ENCODE peak calls at places on chromosomes 7 and 10, in nine cellular contexts. R is endothelial cell; Y is mammary epithelial cell; M is HuH-7; L is fibroblast of pulmonary artery; H is stimulated activated CD8-positive, alpha-beta memory T cell treated with anti-CD3 and anti-CD28 coated beads, Interleukin-15, amount 100 ng/mL, for 1 hour; X is amygdala; B is neuronal stem cell; C is Peyer's patch. J is an unnamed sample.

GRCh38 chr10:48363617-48364355 is 57.3 kb downstream of the MAPK8 start:
- DNase-seq in X (no peak), R (peak; percentile 22), M (peak; percentile 15), C (no peak), B (peak; percentile 14), H (no peak), L (peak; percentile 89), Y (peak; percentile 60), J (peak; percentile 80)

GRCh38 chr7:131507592-131508331 is 48.7 kb downstream of the PODXL start:
- DNase-seq in C (peak; percentile 91), L (peak; percentile 73), B (peak; percentile 51), M (peak; percentile 81), X (peak; percentile 45), H (peak; percentile 75), R (peak; percentile 82), Y (peak; percentile 52), J (peak; percentile 62)

GRCh38 chr7:139871276-139871675 is 42.2 kb downstream of the TBXAS1 start:
- DNase-seq in Y (no peak), H (no peak), X (no peak), B (no peak), M (no peak), L (peak; percentile 26), R (no peak), C (no peak), J (no peak)

GRCh38 chr7:22952306-22953011 is 61.5 kb downstream of the HYCC1 start:
- DNase-seq in L (no peak), B (peak; percentile 12), R (no peak), M (no peak), Y (no peak), X (no peak), H (no peak), C (no peak), J (no peak)

GRCh38 chr10:43252166-43252784 is 14.6 kb downstream of the RASGEF1A start:
- DNase-seq in Y (no peak), H (no peak), B (no peak), C (peak; percentile 43), M (no peak), L (no peak), R (no peak), X (no peak), J (no peak)

GRCh38 chr7:144035385-144035784 is 13.4 kb upstream of the OR2A5 start:
- DNase-seq in M (no peak), Y (no peak), R (no peak), L (no peak), B (no peak), X (no peak), H (no peak), C (no peak), J (no peak)

GRCh38 chr7:127667751-127668530 is 15.9 kb downstream of the SND1 start:
- DNase-seq in C (no peak), B (no peak), X (no peak), H (no peak), L (peak; percentile 34), Y (peak; percentile 15), R (no peak), M (no peak), J (no peak)

GRCh38 chr10:68861253-68861652 is 33.9 kb downstream of the STOX1 start:
- DNase-seq in L (peak; percentile 4), B (no peak), X (no peak), R (no peak), H (no peak), C (no peak), Y (peak; percentile 32), M (no peak), J (no peak)

GRCh38 chr10:49280001-49280408 is 19.0 kb upstream of the C10orf71 start:
- DNase-seq in M (no peak), B (no peak), Y (peak; percentile 20), X (no peak), R (no peak), H (no peak), C (no peak), L (peak; percentile 40), J (no peak)

GRCh38 chr7:40305229-40305628 is 170.4 kb downstream of the SUGCT start:
- DNase-seq in M (no peak), C (no peak), H (no peak), R (no peak), L (no peak), B (no peak), Y (no peak), X (no peak), J (no peak)

GRCh38 chr10:7410800-7411670 is at the start of gene SFMBT2:
- DNase-seq in L (peak; percentile 72), C (peak; percentile 55), B (peak; percentile 67), M (no peak), H (no peak), X (no peak), Y (peak; percentile 64), R (peak; percentile 67), J (peak; percentile 75)

GRCh38 chr10:124691448-124692435 is 52.4 kb downstream of the FAM53B start:
- DNase-seq in Y (no peak), B (no peak), R (no peak), C (no peak), H (no peak), M (no peak), X (no peak), L (no peak), J (no peak)

GRCh38 chr10:93073539-93074136 is at the start of gene CYP26A1:
- DNase-seq in L (no peak), C (no peak), X (no peak), B (no peak), M (peak; percentile 44), R (no peak), H (no peak), Y (peak; percentile 45), J (peak; percentile 51)

GRCh38 chr7:43873300-43873699 is 4.0 kb upstream of the MRPS24 start:
- DNase-seq in Y (peak; percentile 87), B (no peak), M (no peak), C (peak; percentile 79), R (no peak), H (no peak), L (peak; percentile 69), X (no peak), J (no peak)

GRCh38 chr7:105853931-105854419 is 22.4 kb downstream of the ATXN7L1 start:
- DNase-seq in M (no peak), B (no peak), L (peak; percentile 28), H (no peak), R (peak; percentile 22), C (no peak), Y (no peak), X (no peak), J (no peak)

GRCh38 chr7:96663871-96664445 is 45.7 kb downstream of the SEM1 start:
- DNase-seq in L (no peak), H (no peak), M (no peak), Y (no peak), R (no peak), B (no peak), C (no peak), X (no peak), J (no peak)

GRCh38 chr10:50540069-50540825 is 83.5 kb downstream of the SGMS1 start:
- DNase-seq in Y (no peak), L (no peak), X (no peak), M (no peak), R (no peak), C (no peak), H (no peak), B (no peak), J (no peak)

GRCh38 chr10:117537436-117537903 is 5.1 kb upstream of the EMX2 start:
- DNase-seq in H (no peak), M (peak; percentile 82), X (no peak), L (no peak), C (peak; percentile 56), Y (no peak), R (peak; percentile 66), B (peak; percentile 64), J (peak; percentile 25)

GRCh38 chr10:86944471-86944870 is 12.9 kb downstream of the MMRN2 start:
- DNase-seq in H (no peak), L (no peak), Y (peak; percentile 76), C (no peak), R (no peak), X (no peak), M (no peak), B (no peak), J (no peak)

GRCh38 chr7:74499835-74500388 is 46.2 kb downstream of the GTF2IRD1 start:
- DNase-seq in B (no peak), L (no peak), Y (no peak), C (no peak), M (no peak), X (no peak), H (no peak), R (no peak), J (no peak)

GRCh38 chr10:71911296-71911954 is 52.8 kb upstream of the CHST3 start:
- DNase-seq in H (no peak), M (no peak), B (no peak), X (no peak), Y (no peak), C (no peak), L (peak; percentile 75), R (no peak), J (no peak)